ENCODE peak calls at places on chromosomes 11 and 22, in seven cellular contexts. Z is SK-N-MC; G is heart left ventricle; E is CD8-positive, alpha-beta T cell; Y is cardiac muscle cell; O is upper lobe of right lung; F is A549. M is an unnamed sample.

GRCh38 chr11:72591785-72592490 is 82.3 kb downstream of the PDE2A start:
- DNase-seq in Z (no peak), G (no peak), E (peak), Y (no peak), O (no peak), F (no peak), M (no peak)

GRCh38 chr11:75589933-75590332 is 27.9 kb downstream of the SERPINH1 start:
- DNase-seq in Z (no peak), G (peak), E (no peak), Y (peak), O (no peak), F (no peak), M (no peak)

GRCh38 chr11:102010776-102011500 is 36.3 kb upstream of the CFAP300 start:
- DNase-seq in Z (no peak), G (peak), E (no peak), Y (peak), O (peak), F (peak), M (peak)

GRCh38 chr11:91904792-91905785 is 319.5 kb upstream of the FAT3 start:
- DNase-seq in Z (no peak), G (no peak), E (no peak), Y (no peak), O (no peak), F (no peak), M (no peak)

GRCh38 chr11:26580929-26581328 is 8.9 kb upstream of the MUC15 start:
- DNase-seq in Z (no peak), G (no peak), E (no peak), Y (no peak), O (no peak), F (no peak), M (no peak)

GRCh38 chr11:10641314-10642206 is 52.0 kb downstream of the IRAG1 start:
- DNase-seq in Z (no peak), G (no peak), E (no peak), Y (no peak), O (peak), F (no peak), M (no peak)

GRCh38 chr11:111826322-111826950 is 44.9 kb downstream of the ALG9 start:
- DNase-seq in Z (no peak), G (no peak), E (no peak), Y (no peak), O (no peak), F (no peak), M (no peak)

GRCh38 chr11:80320765-80321164 is 879.9 kb upstream of the TENM4 start:
- DNase-seq in Z (no peak), G (no peak), E (no peak), Y (no peak), O (no peak), F (no peak), M (no peak)

GRCh38 chr11:73384871-73385692 is 8.9 kb downstream of the RELT start:
- DNase-seq in Z (no peak), G (peak), E (no peak), Y (no peak), O (peak), F (no peak), M (no peak)

GRCh38 chr11:107457205-107457557 is 444 bp downstream of the CWF19L2 start:
- DNase-seq in Z (no peak), G (no peak), E (no peak), Y (peak), O (no peak), F (peak), M (no peak)

GRCh38 chr11:119438599-119438998 is 15.6 kb upstream of the THY1 start:
- DNase-seq in Z (no peak), G (no peak), E (no peak), Y (no peak), O (no peak), F (no peak), M (no peak)

GRCh38 chr11:10606536-10607208 is 38.2 kb upstream of the LYVE1 start:
- DNase-seq in Z (no peak), G (no peak), E (no peak), Y (no peak), O (no peak), F (no peak), M (peak)

GRCh38 chr11:59365621-59366020 is 6.9 kb downstream of the OR5AN1 start:
- DNase-seq in Z (no peak), G (no peak), E (no peak), Y (no peak), O (no peak), F (no peak), M (no peak)

GRCh38 chr22:30310881-30311771 is 15.6 kb downstream of the TBC1D10A start:
- DNase-seq in Z (no peak), G (peak), E (no peak), Y (peak), O (peak), F (no peak), M (peak)

GRCh38 chr11:68461284-68461861 is 821 bp downstream of the PPP6R3 start:
- DNase-seq in Z (no peak), G (no peak), E (no peak), Y (peak), O (peak), F (peak), M (peak)

GRCh38 chr11:41921991-41922390 is 462.5 kb upstream of the LRRC4C start:
- DNase-seq in Z (no peak), G (no peak), E (no peak), Y (no peak), O (no peak), F (no peak), M (no peak)

GRCh38 chr22:23058481-23059336 is 11.6 kb upstream of the GNAZ start:
- DNase-seq in Z (no peak), G (no peak), E (no peak), Y (no peak), O (peak), F (no peak), M (no peak)

GRCh38 chr11:34632105-34632780 is 11.3 kb downstream of the EHF start:
- DNase-seq in Z (no peak), G (peak), E (no peak), Y (no peak), O (no peak), F (no peak), M (no peak)

GRCh38 chr11:69854719-69855118 is 35.5 kb upstream of the FGF3 start:
- DNase-seq in Z (no peak), G (no peak), E (no peak), Y (no peak), O (no peak), F (peak), M (peak)

GRCh38 chr22:24417901-24418641 is 9.3 kb upstream of the ADORA2A start:
- DNase-seq in Z (no peak), G (no peak), E (no peak), Y (no peak), O (no peak), F (no peak), M (no peak)

GRCh38 chr22:35561796-35562526 is 21.3 kb downstream of the RASD2 start:
- DNase-seq in Z (peak), G (no peak), E (no peak), Y (no peak), O (no peak), F (peak), M (peak)

GRCh38 chr11:63573881-63574855 is 11.0 kb upstream of the PLAAT2 start:
- DNase-seq in Z (no peak), G (peak), E (peak), Y (peak), O (no peak), F (no peak), M (peak)

GRCh38 chr11:10348650-10349280 is 43.9 kb downstream of the ADM start:
- DNase-seq in Z (no peak), G (no peak), E (no peak), Y (no peak), O (no peak), F (no peak), M (peak)

GRCh38 chr22:24189249-24190158 is 8.2 kb downstream of the SUSD2 start:
- DNase-seq in Z (no peak), G (peak), E (no peak), Y (peak), O (peak), F (peak), M (peak)

GRCh38 chr11:106695506-106695905 is 322.8 kb downstream of the GUCY1A2 start:
- DNase-seq in Z (no peak), G (no peak), E (no peak), Y (no peak), O (no peak), F (no peak), M (peak)

GRCh38 chr22:50105529-50106100 is 15.8 kb downstream of the MOV10L1 start:
- DNase-seq in Z (no peak), G (no peak), E (no peak), Y (no peak), O (no peak), F (no peak), M (peak)

GRCh38 chr11:87356428-87356827 is 318.7 kb downstream of the TMEM135 start:
- DNase-seq in Z (no peak), G (no peak), E (no peak), Y (no peak), O (no peak), F (no peak), M (no peak)

GRCh38 chr22:50656122-50657070 is 16.2 kb upstream of the SHANK3 start:
- DNase-seq in Z (no peak), G (peak), E (no peak), Y (no peak), O (peak), F (peak), M (no peak)

GRCh38 chr11:34358666-34359547 is 1.1 kb upstream of the ABTB2 start:
- DNase-seq in Z (peak), G (peak), E (peak), Y (peak), O (peak), F (peak), M (peak)

GRCh38 chr11:58027341-58027740 is 3.4 kb upstream of the OR6Q1 start:
- DNase-seq in Z (peak), G (no peak), E (no peak), Y (no peak), O (no peak), F (no peak), M (no peak)

GRCh38 chr11:13475091-13475490 is 12.1 kb upstream of the BTBD10 start:
- DNase-seq in Z (no peak), G (no peak), E (no peak), Y (no peak), O (no peak), F (no peak), M (no peak)

GRCh38 chr22:48535868-48536690 is 1291.6 kb downstream of the BRD1 start:
- DNase-seq in Z (no peak), G (no peak), E (no peak), Y (no peak), O (no peak), F (no peak), M (no peak)
- H3K4me3 ChIP-seq in Z (no peak), G (no peak), E (no peak), Y (no peak), O (no peak), F (no peak), M (no peak)

DNA sequence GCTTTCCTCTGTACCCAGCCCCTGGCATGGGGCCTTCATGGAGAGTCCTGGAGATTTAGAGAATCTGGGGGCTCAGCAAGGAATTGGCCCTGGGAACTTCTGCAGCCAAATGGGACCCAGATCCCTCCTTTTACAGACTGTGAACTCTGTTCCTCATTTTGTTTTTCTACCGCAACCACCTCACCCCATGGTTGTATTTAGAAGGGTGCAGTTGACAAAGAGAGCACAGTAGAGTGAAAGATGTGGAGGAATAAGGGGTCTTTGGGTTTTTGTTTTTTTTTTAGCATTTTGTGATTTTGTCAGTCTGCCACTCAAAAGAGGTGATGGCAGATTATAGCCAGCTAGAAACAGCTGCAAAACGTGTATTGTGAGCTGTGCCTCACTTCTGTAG is 1.9 kb downstream of the ZNF74 start:
- DNase-seq in Z (no peak), G (no peak), E (no peak), Y (no peak), O (no peak), F (no peak), M (no peak)
- H3K4me3 ChIP-seq in Z (peak), G (no peak), E (no peak), Y (no peak), O (no peak), F (no peak), M (no peak)

DNA sequence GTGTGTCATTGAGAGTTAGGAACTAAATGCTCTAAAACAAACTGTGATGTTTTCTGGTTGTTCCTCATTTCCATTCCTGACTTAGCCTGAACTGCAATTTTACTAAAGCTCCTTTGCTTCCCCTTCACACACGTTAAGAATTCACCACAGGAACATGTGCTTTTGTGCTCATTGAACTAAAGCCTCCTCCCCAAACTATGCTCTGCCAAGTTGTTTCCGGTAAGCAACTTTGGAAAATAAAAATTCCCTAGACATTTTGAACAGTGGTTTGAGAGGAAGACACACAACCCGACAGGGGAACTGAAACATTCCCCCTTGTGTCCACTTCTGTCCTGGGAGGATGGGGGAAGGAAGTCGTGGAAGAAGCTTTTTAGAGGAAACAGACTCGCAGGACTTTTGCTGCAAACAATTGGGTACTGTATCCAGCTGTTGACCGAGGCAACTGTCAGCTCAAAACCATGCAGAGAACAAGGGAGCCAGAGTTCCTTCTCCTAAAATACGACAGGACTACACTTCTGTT is 66.9 kb downstream of the GAB2 start:
- DNase-seq in Z (no peak), G (peak), E (no peak), Y (no peak), O (no peak), F (no peak), M (no peak)
- H3K4me3 ChIP-seq in Z (peak), G (no peak), E (no peak), Y (no peak), O (peak), F (no peak), M (no peak)

DNA sequence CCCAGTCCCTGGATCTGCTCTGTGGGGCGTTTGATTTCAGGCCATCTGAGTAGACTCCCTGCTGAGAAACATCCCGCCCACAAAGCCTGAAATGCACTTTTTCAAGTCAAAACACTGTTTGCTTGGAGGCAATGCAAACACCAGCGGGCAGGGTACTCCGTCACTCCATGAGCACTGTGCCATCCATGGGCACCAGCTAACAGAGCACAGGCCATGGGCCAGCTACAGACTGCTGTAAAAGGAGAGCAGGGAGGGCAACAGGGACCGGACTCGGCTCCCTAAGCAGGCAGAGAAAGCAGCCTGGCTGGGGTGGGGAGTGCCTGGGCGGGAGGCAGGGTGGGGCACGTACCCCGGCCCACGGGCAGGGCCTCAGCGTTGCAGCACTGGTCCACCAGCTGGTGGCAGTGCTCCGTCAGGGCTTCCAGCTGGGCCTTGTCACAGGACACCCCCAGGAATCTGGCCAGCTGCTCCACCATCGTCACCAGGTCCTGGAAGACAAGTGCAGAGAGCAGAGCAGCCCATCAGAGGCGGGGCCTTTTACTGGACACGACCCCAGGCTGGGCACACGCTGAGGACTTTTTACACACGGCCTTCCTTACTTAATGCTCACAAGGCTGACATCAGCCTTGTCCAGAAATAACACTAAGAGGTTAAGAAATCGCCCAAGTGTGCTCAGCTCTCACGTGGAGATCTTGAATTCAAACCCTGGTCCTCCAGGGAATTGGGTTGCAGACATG is 16.8 kb upstream of the EFCAB6 start:
- DNase-seq in Z (no peak), G (peak), E (no peak), Y (peak), O (peak), F (no peak), M (no peak)
- H3K4me3 ChIP-seq in Z (no peak), G (no peak), E (no peak), Y (no peak), O (no peak), F (no peak), M (no peak)

GRCh38 chr11:909406-909805 is 1.2 kb downstream of the CHID1 start:
- DNase-seq in Z (no peak), G (no peak), E (no peak), Y (no peak), O (no peak), F (no peak), M (no peak)
- H3K4me3 ChIP-seq in Z (peak), G (no peak), E (no peak), Y (no peak), O (peak), F (peak), M (peak)

GRCh38 chr22:21032037-21032842 is at the start of gene SLC7A4:
- DNase-seq in Z (no peak), G (no peak), E (no peak), Y (peak), O (no peak), F (no peak), M (no peak)

GRCh38 chr22:21030032-21030431 is 2.3 kb downstream of the SLC7A4 start:
- DNase-seq in Z (no peak), G (no peak), E (no peak), Y (no peak), O (no peak), F (no peak), M (no peak)

GRCh38 chr22:21032843-21033688 is 705 bp upstream of the SLC7A4 start:
- DNase-seq in Z (no peak), G (no peak), E (no peak), Y (no peak), O (no peak), F (no peak), M (no peak)

GRCh38 chr22:21030621-21031544 is 1.5 kb downstream of the SLC7A4 start:
- DNase-seq in Z (no peak), G (no peak), E (no peak), Y (no peak), O (no peak), F (no peak), M (no peak)

GRCh38 chr22:21031545-21032036 is 770 bp downstream of the SLC7A4 start:
- DNase-seq in Z (no peak), G (no peak), E (no peak), Y (no peak), O (no peak), F (no peak), M (no peak)
- H3K4me3 ChIP-seq in Z (no peak), G (no peak), E (peak), Y (no peak), O (peak), F (no peak), M (no peak)

GRCh38 chr22:20428496-20429253 is 8.9 kb downstream of the SCARF2 start:
- DNase-seq in Z (no peak), G (no peak), E (no peak), Y (no peak), O (no peak), F (no peak), M (no peak)
- H3K4me3 ChIP-seq in Z (no peak), G (no peak), E (peak), Y (no peak), O (peak), F (no peak), M (no peak)

DNA sequence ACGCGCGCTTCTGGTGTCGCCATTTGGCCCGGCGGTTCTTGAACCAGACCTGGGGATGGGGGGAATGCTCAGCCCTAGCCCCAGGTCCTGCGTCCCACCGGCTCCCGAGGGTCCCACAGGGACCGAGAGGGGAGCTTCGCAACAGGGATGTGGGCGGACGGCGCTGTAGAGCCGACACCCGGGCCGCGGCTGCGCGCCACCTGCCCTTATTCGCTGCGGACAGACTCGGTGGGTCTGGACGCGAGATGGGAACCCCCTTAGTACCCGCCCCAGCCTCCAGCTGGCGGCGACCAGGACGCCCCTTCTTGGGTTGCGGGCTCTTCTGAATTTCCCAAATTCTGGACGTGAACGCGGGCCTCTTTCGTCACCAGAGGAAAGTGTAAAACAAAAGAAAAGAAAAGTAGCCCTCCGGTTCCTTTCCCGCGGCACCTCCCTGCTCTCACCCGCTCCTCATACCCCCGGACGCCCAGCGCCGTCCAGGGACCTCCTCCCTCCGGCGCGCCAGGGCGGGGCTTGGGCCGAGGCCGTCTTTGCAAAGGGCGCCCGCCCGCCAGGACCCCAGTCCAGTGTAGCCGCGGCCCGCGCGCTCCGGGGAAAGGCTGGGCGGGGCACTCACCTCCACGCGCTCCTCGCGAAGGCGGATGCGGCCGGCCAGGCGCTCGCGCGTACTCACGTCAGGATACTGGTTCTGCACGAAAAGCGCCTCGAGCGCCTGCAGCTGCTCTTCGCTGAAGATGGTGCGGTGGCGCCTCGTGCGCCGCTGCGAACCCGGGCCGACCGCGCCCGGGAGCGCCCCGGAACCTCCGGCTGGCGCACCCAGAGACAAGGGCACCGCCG is 827 bp downstream of the GSC2 start:
- DNase-seq in Z (no peak), G (no peak), E (peak), Y (peak), O (peak), F (no peak), M (peak)
- H3K4me3 ChIP-seq in Z (peak), G (peak), E (no peak), Y (no peak), O (peak), F (peak), M (no peak)

GRCh38 chr22:48433647-48434046 is 1394.0 kb downstream of the BRD1 start:
- DNase-seq in Z (no peak), G (no peak), E (no peak), Y (no peak), O (peak), F (no peak), M (no peak)
- H3K4me3 ChIP-seq in Z (no peak), G (no peak), E (no peak), Y (no peak), O (no peak), F (no peak), M (no peak)

M was measured in mammary epithelial cell.